ENCODE peak calls at places on chromosomes 5 and 9, in five cellular contexts. V is neural progenitor cell, P is sciatic nerve, K is EL, I is T-cell. M is an unnamed sample.

GRCh38 chr5:65209341-65209740 is 272.4 kb downstream of the ADAMTS6 start:
- DNase-seq in P (no peak), V (no peak), I (no peak), K (peak; percentile 90), M (peak; percentile 86)

GRCh38 chr5:171601266-171601881 is 181.9 kb downstream of the FGF18 start:
- DNase-seq in I (no peak), K (no peak), P (no peak), V (no peak), M (no peak)

GRCh38 chr5:153565822-153566221 is 75.4 kb downstream of the GRIA1 start:
- DNase-seq in I (no peak), P (no peak), V (no peak), K (peak; percentile 84), M (peak; percentile 82)

GRCh38 chr5:54628049-54628448 is 110.5 kb downstream of the SNX18 start:
- DNase-seq in P (no peak), V (peak; percentile 8), K (no peak), I (no peak), M (no peak)

GRCh38 chr9:4574657-4575243 is 84.5 kb downstream of the SLC1A1 start:
- DNase-seq in I (no peak), K (no peak), P (no peak), V (no peak), M (no peak)

GRCh38 chr9:33506626-33507370 is 17.3 kb upstream of the ANKRD18B start:
- DNase-seq in V (no peak), K (peak; percentile 99), P (no peak), I (no peak), M (peak; percentile 96)

GRCh38 chr5:114038756-114039155 is 323.1 kb upstream of the KCNN2 start:
- DNase-seq in I (no peak), V (no peak), P (no peak), K (no peak), M (no peak)

GRCh38 chr9:79809931-79810330 is 238.2 kb downstream of the TLE4 start:
- DNase-seq in V (no peak), P (no peak), I (no peak), K (peak; percentile 87), M (peak; percentile 82)

GRCh38 chr9:129402931-129403742 is 217.8 kb downstream of the C9orf50 start:
- DNase-seq in P (no peak), K (no peak), V (no peak), I (no peak), M (no peak)

M was measured in fibroblast of pulmonary artery.